ENCODE peak calls at places on chromosomes 7 and 10, in ten cellular contexts. I, M, C, N, X, Y, A, B, W and J are unnamed samples.

GRCh38 chr10:59847326-59847725 is 59.0 kb downstream of the CCDC6 start:
- DNase-seq in W (no peak), A (no peak), N (no peak), X (no peak), B (no peak), Y (no peak), C (no peak), M (no peak), I (no peak), J (no peak)

GRCh38 chr10:113945075-113945686 is 90.7 kb downstream of the NHLRC2 start:
- DNase-seq in W (peak), N (peak), B (peak), A (no peak), Y (no peak), M (no peak), I (no peak), X (peak), C (no peak), J (no peak)

GRCh38 chr7:34190299-34190698 is 285.0 kb downstream of the BMPER start:
- DNase-seq in C (peak), N (no peak), A (no peak), X (no peak), Y (no peak), B (no peak), M (peak), I (no peak), W (no peak), J (no peak)

GRCh38 chr7:38822556-38822955 is 86.4 kb downstream of the VPS41 start:
- DNase-seq in N (peak), W (no peak), B (no peak), C (no peak), Y (no peak), A (no peak), I (no peak), X (peak), M (no peak), J (no peak)

GRCh38 chr7:96199421-96199820 is 122.5 kb downstream of the SLC25A13 start:
- DNase-seq in I (no peak), C (no peak), X (peak), W (no peak), B (no peak), N (no peak), Y (no peak), A (no peak), M (no peak), J (no peak)

GRCh38 chr7:20350518-20350951 is 19.8 kb downstream of the ITGB8 start:
- DNase-seq in N (peak), W (no peak), B (no peak), X (peak), I (no peak), A (no peak), C (no peak), Y (no peak), M (no peak), J (no peak)

GRCh38 chr10:43200538-43201390 is 62.5 kb downstream of the CSGALNACT2 start:
- DNase-seq in Y (no peak), I (no peak), M (peak), X (no peak), W (no peak), A (peak), C (no peak), B (no peak), N (no peak), J (no peak)

GRCh38 chr10:128763588-128763987 is 637.4 kb upstream of the MKI67 start:
- DNase-seq in X (no peak), C (no peak), N (no peak), W (no peak), I (no peak), A (no peak), B (no peak), M (no peak), Y (no peak), J (no peak)

GRCh38 chr7:79770970-79771369 is 317.5 kb upstream of the MAGI2 start:
- DNase-seq in Y (no peak), N (no peak), W (no peak), I (no peak), A (no peak), C (no peak), X (no peak), B (no peak), M (no peak), J (no peak)

GRCh38 chr10:52801951-52802350 is 29.4 kb upstream of the MBL2 start:
- DNase-seq in M (no peak), A (no peak), W (no peak), Y (no peak), N (peak), B (no peak), I (no peak), C (no peak), X (peak), J (no peak)

GRCh38 chr7:40186586-40186985 is 51.8 kb downstream of the SUGCT start:
- DNase-seq in A (no peak), M (no peak), I (no peak), W (no peak), B (no peak), N (no peak), C (no peak), X (no peak), Y (no peak), J (no peak)

GRCh38 chr7:19701471-19701870 is 7.4 kb downstream of the POLR1F start:
- DNase-seq in B (no peak), Y (no peak), N (no peak), X (no peak), A (no peak), I (no peak), M (no peak), C (no peak), W (no peak), J (no peak)

GRCh38 chr10:22988581-22989360 is 60.9 kb downstream of the ARMC3 start:
- DNase-seq in M (no peak), N (peak), B (peak), C (peak), I (peak), A (peak), Y (peak), X (peak), W (peak), J (peak)

GRCh38 chr7:110432061-110432553 is 658.8 kb upstream of the LRRN3 start:
- DNase-seq in M (no peak), I (no peak), A (no peak), Y (no peak), W (no peak), C (no peak), B (no peak), X (no peak), N (no peak), J (no peak)

GRCh38 chr7:69147631-69148030 is 450.6 kb upstream of the AUTS2 start:
- DNase-seq in N (no peak), Y (no peak), A (no peak), B (no peak), I (no peak), W (no peak), C (no peak), X (no peak), M (no peak), J (no peak)

GRCh38 chr10:9634466-9634865 is 1383.2 kb upstream of the CELF2 start:
- DNase-seq in X (peak), B (peak), A (no peak), I (no peak), Y (no peak), W (no peak), N (peak), M (no peak), C (no peak), J (no peak)

GRCh38 chr10:117004627-117005453 is at the start of gene SHTN1:
- DNase-seq in I (peak), Y (peak), B (peak), X (peak), N (peak), C (peak), A (peak), W (peak), M (peak), J (peak)

GRCh38 chr7:108570146-108570755 is 577 bp downstream of the DNAJB9 start:
- DNase-seq in B (peak), X (peak), W (peak), N (no peak), M (peak), Y (peak), I (no peak), C (peak), A (peak), J (no peak)

GRCh38 chr7:1752771-1753562 is 82.9 kb downstream of the ELFN1 start:
- DNase-seq in M (no peak), I (no peak), B (no peak), Y (no peak), W (no peak), A (no peak), X (no peak), C (no peak), N (no peak), J (no peak)

GRCh38 chr7:70171369-70171768 is 573.1 kb downstream of the AUTS2 start:
- DNase-seq in A (no peak), C (no peak), W (no peak), B (no peak), N (no peak), X (no peak), I (no peak), Y (no peak), M (no peak), J (no peak)

GRCh38 chr10:23351914-23352313 is 7.3 kb upstream of the C10orf67 start:
- DNase-seq in B (peak), W (peak), M (no peak), N (no peak), C (no peak), I (no peak), A (no peak), Y (no peak), X (peak), J (no peak)

GRCh38 chr10:11403116-11403515 is 208.3 kb downstream of the USP6NL start:
- DNase-seq in B (no peak), I (no peak), A (no peak), M (no peak), Y (peak), N (no peak), C (no peak), W (no peak), X (no peak), J (no peak)

GRCh38 chr10:18343573-18343972 is 203.3 kb downstream of the CACNB2 start:
- DNase-seq in Y (no peak), X (no peak), C (no peak), W (no peak), I (no peak), A (no peak), N (no peak), M (no peak), B (no peak), J (no peak)

GRCh38 chr7:35596061-35596460 is 98.9 kb downstream of the HERPUD2 start:
- DNase-seq in C (no peak), N (peak), I (no peak), X (peak), B (peak), W (no peak), Y (no peak), M (no peak), A (no peak), J (no peak)

GRCh38 chr7:44112997-44113763 is 9.0 kb downstream of the AEBP1 start:
- DNase-seq in I (no peak), A (no peak), Y (no peak), W (no peak), N (no peak), X (no peak), M (peak), C (no peak), B (no peak), J (no peak)

GRCh38 chr10:34063592-34063991 is 729.1 kb upstream of the NRP1 start:
- DNase-seq in I (no peak), A (no peak), W (no peak), B (no peak), N (no peak), M (no peak), X (no peak), Y (no peak), C (no peak), J (no peak)

GRCh38 chr10:45649296-45649695 is 23.3 kb downstream of the ZFAND4 start:
- DNase-seq in A (no peak), Y (no peak), C (no peak), X (no peak), B (no peak), M (no peak), W (no peak), I (no peak), N (no peak), J (no peak)

GRCh38 chr7:157462840-157463239 is 126.0 kb downstream of the DNAJB6 start:
- DNase-seq in I (no peak), N (no peak), C (peak), A (no peak), W (no peak), B (no peak), X (no peak), Y (no peak), M (no peak), J (no peak)

GRCh38 chr10:49149881-49150280 is 16.1 kb upstream of the FAM170B start:
- DNase-seq in Y (no peak), A (no peak), C (no peak), B (no peak), X (no peak), M (no peak), N (no peak), I (no peak), W (no peak), J (no peak)

GRCh38 chr10:119222966-119223386 is 15.6 kb downstream of the GRK5 start:
- DNase-seq in W (no peak), C (no peak), Y (no peak), I (no peak), A (no peak), M (no peak), X (no peak), B (no peak), N (no peak), J (no peak)

GRCh38 chr10:29009464-29009863 is 279.4 kb upstream of the LYZL1 start:
- DNase-seq in C (no peak), B (no peak), W (no peak), X (no peak), I (no peak), N (no peak), M (no peak), Y (no peak), A (no peak), J (no peak)

GRCh38 chr10:50219646-50220045 is 31.7 kb downstream of the ASAH2 start:
- DNase-seq in A (no peak), N (no peak), B (no peak), X (no peak), C (no peak), Y (no peak), I (no peak), W (no peak), M (no peak), J (no peak)

DNA sequence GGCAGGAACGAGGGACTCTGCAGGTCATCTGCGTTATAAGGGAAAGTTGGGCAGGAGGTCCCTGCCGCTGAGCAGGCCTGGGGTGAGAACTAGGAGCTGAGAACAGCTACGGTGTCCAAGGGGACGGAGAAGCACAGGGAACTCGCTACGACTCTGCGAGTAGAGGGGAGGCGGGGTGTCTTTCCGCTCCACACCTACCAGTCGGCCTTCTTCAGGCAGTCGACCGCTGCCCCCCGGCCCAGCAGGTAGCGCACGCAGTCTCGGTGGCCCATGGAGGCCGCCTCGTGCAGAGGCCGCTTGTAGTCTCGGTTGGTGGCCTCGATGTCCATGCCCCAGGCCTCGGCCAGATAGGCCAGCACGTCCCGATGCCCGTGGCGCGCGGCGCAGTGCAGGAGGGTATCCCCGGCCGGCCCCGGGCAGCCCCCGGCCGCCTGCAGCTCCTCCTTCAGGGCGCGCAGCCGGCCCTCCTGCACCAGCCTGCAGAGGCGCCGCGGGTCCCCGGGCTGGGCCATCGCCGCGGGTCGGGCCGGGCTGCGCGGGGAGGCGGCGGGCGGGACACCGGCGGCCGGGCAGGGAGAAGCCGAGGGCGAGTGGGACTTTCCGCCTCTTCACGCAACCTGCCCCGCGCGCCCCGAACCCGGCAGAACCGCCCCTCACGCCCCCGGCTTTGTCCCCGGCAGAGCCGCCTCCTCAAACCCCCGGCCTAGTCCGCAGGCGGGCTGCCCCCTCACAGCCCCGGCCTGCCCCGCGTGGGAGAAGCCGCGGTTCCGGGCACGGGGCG is 660 bp downstream of the ANKRD16 start:
- DNase-seq in C (peak), X (peak), N (no peak), W (peak), I (peak), B (no peak), M (peak), A (peak), Y (peak), J (peak)
- TF ChIP-seq CTCF in C (peak), X (no peak), N (no peak), W (no peak), I (no peak), B (peak), M (no peak), A (no peak), Y (no peak), J (no peak)

GRCh38 chr10:31468536-31468859 is 149.5 kb downstream of the ZEB1 start:
- DNase-seq in A (no peak), W (no peak), C (no peak), B (no peak), Y (no peak), N (no peak), X (no peak), M (no peak), I (no peak), J (no peak)
- TF ChIP-seq CTCF in A (no peak), W (no peak), C (no peak), B (no peak), Y (no peak), N (no peak), X (no peak), M (no peak), I (no peak), J (no peak)

GRCh38 chr7:120550494-120551048 is 277.6 kb downstream of the KCND2 start:
- DNase-seq in A (no peak), B (peak), N (peak), C (no peak), W (no peak), Y (no peak), I (no peak), M (no peak), X (peak), J (no peak)

GRCh38 chr7:120553497-120553896 is 280.5 kb downstream of the KCND2 start:
- DNase-seq in N (no peak), C (no peak), B (no peak), M (no peak), Y (no peak), A (no peak), X (no peak), W (no peak), I (no peak), J (no peak)

GRCh38 chr7:120554960-120555571 is 282.1 kb downstream of the KCND2 start:
- DNase-seq in C (no peak), X (peak), N (peak), B (peak), M (no peak), W (peak), I (peak), Y (no peak), A (peak), J (peak)
- TF ChIP-seq CTCF in C (peak), X (peak), N (peak), B (peak), M (peak), W (peak), I (peak), Y (no peak), A (peak), J (peak)

DNA sequence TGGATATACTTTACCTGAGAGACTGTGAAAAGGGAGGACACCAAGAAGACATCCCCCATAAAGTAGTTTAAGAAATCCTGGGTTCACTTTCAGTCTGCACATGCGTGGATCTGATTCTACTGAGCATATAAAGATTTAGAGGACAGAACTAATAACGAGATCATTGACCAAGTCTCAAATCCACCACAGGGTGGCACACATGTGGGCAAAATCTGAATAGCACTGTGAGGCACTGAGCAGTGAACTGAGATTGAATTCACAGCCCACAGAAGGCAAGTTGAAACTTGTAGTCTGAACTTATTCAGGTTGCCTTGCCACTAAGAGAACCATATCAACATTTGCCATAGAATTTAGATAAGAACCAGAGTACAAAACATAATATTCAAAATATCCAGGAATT is 818.6 kb downstream of the GRID1 start:
- DNase-seq in Y (peak), I (no peak), X (peak), M (no peak), N (peak), C (peak), B (peak), A (peak), W (peak), J (no peak)
- TF ChIP-seq CTCF in Y (peak), I (peak), X (peak), M (peak), N (peak), C (peak), B (peak), A (peak), W (peak), J (peak)

GRCh38 chr7:114865564-114865963 is 56.3 kb upstream of the MDFIC start:
- DNase-seq in B (peak), W (peak), M (peak), C (peak), I (peak), X (peak), N (peak), Y (peak), A (peak), J (peak)
- TF ChIP-seq CTCF in B (peak), W (peak), M (peak), C (peak), I (peak), X (peak), N (peak), Y (peak), A (peak), J (peak)

DNA sequence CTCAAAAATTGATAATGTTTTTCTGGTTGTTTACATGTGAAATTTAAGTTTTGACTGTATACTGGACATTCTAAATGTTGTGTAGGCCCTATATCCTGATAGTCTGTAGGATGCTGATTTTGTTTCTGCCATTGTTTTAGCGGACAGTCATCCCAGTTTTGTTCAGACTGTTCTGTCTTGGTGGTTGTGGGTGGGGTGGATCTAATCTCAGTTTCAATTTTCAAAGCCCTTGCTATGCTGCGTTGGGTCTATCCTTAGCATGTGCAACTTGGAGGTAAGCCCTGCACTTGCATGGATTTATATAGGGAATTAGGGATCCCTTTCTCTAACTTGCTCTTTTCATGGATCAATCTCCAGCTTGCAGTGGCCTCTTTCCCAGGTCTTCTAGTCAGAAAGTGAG is 19.1 kb downstream of the DBF4 start:
- DNase-seq in C (no peak), X (no peak), N (no peak), M (no peak), B (no peak), A (no peak), I (no peak), Y (no peak), W (no peak), J (no peak)
- TF ChIP-seq CTCF in C (no peak), X (no peak), N (no peak), M (no peak), B (no peak), A (no peak), I (no peak), Y (no peak), W (no peak), J (no peak)